ENCODE peak calls at places on chromosomes 5 and 9, in six cellular contexts. One of them, this sample, is unnamed.

GRCh38 chr9:132757031-132757430 is 86.8 kb downstream of the GTF3C4 start:
- DNase-seq in Caco-2: peak
- DNase-seq in endodermal cell: no peak
- DNase-seq in brain microvascular endothelial cell: no peak
- DNase-seq in heart left ventricle: no peak
- DNase-seq in hepatocyte: no peak
- DNase-seq in this sample: no peak

GRCh38 chr9:99105152-99106043 is 485 bp downstream of the TGFBR1 start:
- DNase-seq in Caco-2: peak
- DNase-seq in endodermal cell: peak
- DNase-seq in brain microvascular endothelial cell: peak
- DNase-seq in heart left ventricle: peak
- DNase-seq in hepatocyte: peak
- DNase-seq in this sample: peak

GRCh38 chr9:27340876-27341540 is 44.1 kb upstream of the EQTN start:
- DNase-seq in Caco-2: no peak
- DNase-seq in endodermal cell: no peak
- DNase-seq in brain microvascular endothelial cell: no peak
- DNase-seq in heart left ventricle: no peak
- DNase-seq in hepatocyte: no peak
- DNase-seq in this sample: no peak

GRCh38 chr5:58259685-58260152 is 200.2 kb downstream of the PLK2 start:
- DNase-seq in Caco-2: peak
- DNase-seq in endodermal cell: peak
- DNase-seq in brain microvascular endothelial cell: peak
- DNase-seq in heart left ventricle: no peak
- DNase-seq in hepatocyte: peak
- DNase-seq in this sample: no peak

GRCh38 chr5:173518856-173519255 is 97.6 kb downstream of the BOD1 start:
- DNase-seq in Caco-2: no peak
- DNase-seq in endodermal cell: no peak
- DNase-seq in brain microvascular endothelial cell: no peak
- DNase-seq in heart left ventricle: no peak
- DNase-seq in hepatocyte: no peak
- DNase-seq in this sample: no peak

GRCh38 chr5:80654054-80654390 is 430 bp upstream of the MSH3 start:
- DNase-seq in Caco-2: peak
- DNase-seq in endodermal cell: peak
- DNase-seq in brain microvascular endothelial cell: no peak
- DNase-seq in heart left ventricle: peak
- DNase-seq in hepatocyte: peak
- DNase-seq in this sample: no peak

GRCh38 chr5:132751971-132752580 is 4.8 kb downstream of the CCNI2 start:
- DNase-seq in Caco-2: no peak
- DNase-seq in endodermal cell: no peak
- DNase-seq in brain microvascular endothelial cell: no peak
- DNase-seq in heart left ventricle: no peak
- DNase-seq in hepatocyte: no peak
- DNase-seq in this sample: no peak

GRCh38 chr5:86244153-86244552 is 373.6 kb upstream of the COX7C start:
- DNase-seq in Caco-2: no peak
- DNase-seq in endodermal cell: no peak
- DNase-seq in brain microvascular endothelial cell: no peak
- DNase-seq in heart left ventricle: no peak
- DNase-seq in hepatocyte: no peak
- DNase-seq in this sample: no peak

GRCh38 chr9:123034881-123035465 is 1.5 kb downstream of the GPR21 start:
- DNase-seq in Caco-2: no peak
- DNase-seq in endodermal cell: no peak
- DNase-seq in brain microvascular endothelial cell: no peak
- DNase-seq in heart left ventricle: no peak
- DNase-seq in hepatocyte: no peak
- DNase-seq in this sample: peak

GRCh38 chr9:70479880-70480291 is 65.4 kb upstream of the KLF9 start:
- DNase-seq in Caco-2: no peak
- DNase-seq in endodermal cell: peak
- DNase-seq in brain microvascular endothelial cell: peak
- DNase-seq in heart left ventricle: no peak
- DNase-seq in hepatocyte: peak
- DNase-seq in this sample: no peak

GRCh38 chr9:105063665-105064247 is 135.8 kb upstream of the ABCA1 start:
- DNase-seq in Caco-2: no peak
- DNase-seq in endodermal cell: no peak
- DNase-seq in brain microvascular endothelial cell: peak
- DNase-seq in heart left ventricle: peak
- DNase-seq in hepatocyte: peak
- DNase-seq in this sample: peak

GRCh38 chr9:136084191-136084944 is 10.7 kb downstream of the NACC2 start:
- DNase-seq in Caco-2: no peak
- DNase-seq in endodermal cell: no peak
- DNase-seq in brain microvascular endothelial cell: no peak
- DNase-seq in heart left ventricle: peak
- DNase-seq in hepatocyte: no peak
- DNase-seq in this sample: no peak

GRCh38 chr5:124156408-124157027 is 589.9 kb downstream of the ZNF608 start:
- DNase-seq in Caco-2: no peak
- DNase-seq in endodermal cell: no peak
- DNase-seq in brain microvascular endothelial cell: peak
- DNase-seq in heart left ventricle: no peak
- DNase-seq in hepatocyte: no peak
- DNase-seq in this sample: no peak

GRCh38 chr5:139638736-139639618 is 9.2 kb upstream of the CXXC5 start:
- DNase-seq in Caco-2: no peak
- DNase-seq in endodermal cell: peak
- DNase-seq in brain microvascular endothelial cell: no peak
- DNase-seq in heart left ventricle: no peak
- DNase-seq in hepatocyte: peak
- DNase-seq in this sample: no peak

GRCh38 chr5:41820150-41820549 is 50.1 kb downstream of the OXCT1 start:
- DNase-seq in Caco-2: no peak
- DNase-seq in endodermal cell: no peak
- DNase-seq in brain microvascular endothelial cell: no peak
- DNase-seq in heart left ventricle: no peak
- DNase-seq in hepatocyte: no peak
- DNase-seq in this sample: no peak

GRCh38 chr5:108634951-108635288 is 112.8 kb upstream of the FER start:
- DNase-seq in Caco-2: no peak
- DNase-seq in endodermal cell: no peak
- DNase-seq in brain microvascular endothelial cell: no peak
- DNase-seq in heart left ventricle: no peak
- DNase-seq in hepatocyte: no peak
- DNase-seq in this sample: no peak

GRCh38 chr5:139063664-139064054 is 134.5 kb downstream of the SIL1 start:
- DNase-seq in Caco-2: no peak
- DNase-seq in endodermal cell: peak
- DNase-seq in brain microvascular endothelial cell: no peak
- DNase-seq in heart left ventricle: no peak
- DNase-seq in hepatocyte: no peak
- DNase-seq in this sample: no peak

GRCh38 chr5:143642791-143643190 is 169.2 kb upstream of the HMHB1 start:
- DNase-seq in Caco-2: no peak
- DNase-seq in endodermal cell: no peak
- DNase-seq in brain microvascular endothelial cell: no peak
- DNase-seq in heart left ventricle: no peak
- DNase-seq in hepatocyte: no peak
- DNase-seq in this sample: no peak

GRCh38 chr5:131252824-131253171 is 11.1 kb upstream of the CDC42SE2 start:
- DNase-seq in Caco-2: no peak
- DNase-seq in endodermal cell: no peak
- DNase-seq in brain microvascular endothelial cell: no peak
- DNase-seq in heart left ventricle: peak
- DNase-seq in hepatocyte: no peak
- DNase-seq in this sample: no peak

GRCh38 chr5:55634204-55634785 is 77.8 kb downstream of the SLC38A9 start:
- DNase-seq in Caco-2: no peak
- DNase-seq in endodermal cell: no peak
- DNase-seq in brain microvascular endothelial cell: no peak
- DNase-seq in heart left ventricle: no peak
- DNase-seq in hepatocyte: no peak
- DNase-seq in this sample: no peak

GRCh38 chr9:129868571-129869486 is 33.6 kb downstream of the USP20 start:
- DNase-seq in Caco-2: no peak
- DNase-seq in endodermal cell: no peak
- DNase-seq in brain microvascular endothelial cell: no peak
- DNase-seq in heart left ventricle: peak
- DNase-seq in hepatocyte: no peak
- DNase-seq in this sample: no peak

GRCh38 chr5:37835400-37835973 is 4.4 kb downstream of the GDNF start:
- DNase-seq in Caco-2: no peak
- DNase-seq in endodermal cell: no peak
- DNase-seq in brain microvascular endothelial cell: no peak
- DNase-seq in heart left ventricle: no peak
- DNase-seq in hepatocyte: no peak
- DNase-seq in this sample: no peak

GRCh38 chr5:167378894-167379723 is 912.3 kb upstream of the WWC1 start:
- DNase-seq in Caco-2: no peak
- DNase-seq in endodermal cell: no peak
- DNase-seq in brain microvascular endothelial cell: no peak
- DNase-seq in heart left ventricle: no peak
- DNase-seq in hepatocyte: peak
- DNase-seq in this sample: no peak